ENCODE peak calls at places on chromosome 3, in six cellular contexts. A is fibroblast of pulmonary artery, T is fibroblast of the aortic adventitia, U is islet precursor cell, D is HT1080, W is psoas muscle. I is an unnamed sample.

GRCh38 chr3:194301730-194302129 is 49.4 kb downstream of the CPN2 start:
- DNase-seq in A (no peak), T (no peak), U (peak), D (no peak), W (no peak), I (no peak)

GRCh38 chr3:56915969-56916586 is 114.3 kb upstream of the ARHGEF3 start:
- DNase-seq in A (no peak), T (no peak), U (peak), D (no peak), W (peak), I (no peak)

GRCh38 chr3:127135241-127136023 is 57.5 kb upstream of the PRR23E start:
- DNase-seq in A (peak), T (peak), U (peak), D (no peak), W (peak), I (peak)

GRCh38 chr3:139111392-139112229 is 66.9 kb upstream of the PRR23C start:
- DNase-seq in A (peak), T (peak), U (peak), D (peak), W (peak), I (peak)

GRCh38 chr3:192916455-192917257 is 1.0 kb downstream of the MB21D2 start:
- DNase-seq in A (peak), T (peak), U (peak), D (peak), W (peak), I (peak)

GRCh38 chr3:42036483-42036823 is 54.7 kb upstream of the TRAK1 start:
- DNase-seq in A (peak), T (peak), U (peak), D (peak), W (no peak), I (peak)

GRCh38 chr3:10437272-10437994 is 68.0 kb downstream of the ATP2B2 start:
- DNase-seq in A (peak), T (peak), U (no peak), D (peak), W (no peak), I (peak)

GRCh38 chr3:71129611-71130515 is 453.7 kb downstream of the FOXP1 start:
- DNase-seq in A (peak), T (peak), U (no peak), D (peak), W (no peak), I (peak)

GRCh38 chr3:30342319-30343060 is 263.9 kb upstream of the TGFBR2 start:
- DNase-seq in A (peak), T (peak), U (peak), D (peak), W (no peak), I (peak)

GRCh38 chr3:48692551-48692950 is 6.8 kb upstream of the NCKIPSD start:
- DNase-seq in A (no peak), T (no peak), U (no peak), D (no peak), W (no peak), I (no peak)

GRCh38 chr3:18208856-18209255 is 216.3 kb downstream of the SATB1 start:
- DNase-seq in A (no peak), T (no peak), U (no peak), D (no peak), W (no peak), I (no peak)

GRCh38 chr3:56110886-56111285 is 357.4 kb downstream of the ERC2 start:
- DNase-seq in A (no peak), T (no peak), U (no peak), D (no peak), W (no peak), I (no peak)

GRCh38 chr3:58659051-58659675 is 7.4 kb downstream of the FAM3D start:
- DNase-seq in A (peak), T (peak), U (peak), D (peak), W (no peak), I (peak)

GRCh38 chr3:54320376-54320775 is 198.0 kb downstream of the CACNA2D3 start:
- DNase-seq in A (peak), T (no peak), U (no peak), D (no peak), W (no peak), I (no peak)

GRCh38 chr3:61814674-61815073 is 253.3 kb downstream of the PTPRG start:
- DNase-seq in A (no peak), T (no peak), U (no peak), D (no peak), W (no peak), I (no peak)

GRCh38 chr3:50204804-50205718 is at the start of gene SLC38A3:
- DNase-seq in A (no peak), T (no peak), U (peak), D (no peak), W (no peak), I (no peak)

GRCh38 chr3:70065666-70066253 is 66.2 kb downstream of the SAMMSON start:
- DNase-seq in A (no peak), T (no peak), U (peak), D (no peak), W (no peak), I (peak)

GRCh38 chr3:143807987-143808386 is 40.3 kb downstream of the SLC9A9 start:
- DNase-seq in A (no peak), T (no peak), U (no peak), D (no peak), W (no peak), I (no peak)

GRCh38 chr3:62546266-62546665 is 172.9 kb upstream of the FEZF2 start:
- DNase-seq in A (no peak), T (no peak), U (no peak), D (no peak), W (no peak), I (no peak)

GRCh38 chr3:43023766-43024165 is 44.7 kb downstream of the GASK1A start:
- DNase-seq in A (no peak), T (no peak), U (peak), D (no peak), W (no peak), I (no peak)

GRCh38 chr3:82498186-82498585 is 736.7 kb upstream of the GBE1 start:
- DNase-seq in A (no peak), T (no peak), U (no peak), D (no peak), W (no peak), I (no peak)

GRCh38 chr3:112390783-112391641 is 58.1 kb downstream of the CD200 start:
- DNase-seq in A (peak), T (peak), U (peak), D (peak), W (no peak), I (peak)

GRCh38 chr3:54696313-54696712 is 231.5 kb downstream of the LRTM1 start:
- DNase-seq in A (no peak), T (no peak), U (no peak), D (peak), W (no peak), I (peak)

GRCh38 chr3:189309400-189309975 is 137.7 kb downstream of the TPRG1 start:
- DNase-seq in A (no peak), T (no peak), U (no peak), D (no peak), W (no peak), I (no peak)

GRCh38 chr3:8470801-8471200 is 30.8 kb upstream of the LMCD1 start:
- DNase-seq in A (no peak), T (no peak), U (no peak), D (no peak), W (no peak), I (no peak)

GRCh38 chr3:51559266-51559907 is 20.9 kb downstream of the RAD54L2 start:
- DNase-seq in A (peak), T (peak), U (no peak), D (no peak), W (no peak), I (peak)

GRCh38 chr3:171187706-171188290 is 161.3 kb upstream of the SLC2A2 start:
- DNase-seq in A (peak), T (peak), U (no peak), D (peak), W (no peak), I (peak)

GRCh38 chr3:143208976-143209714 is 89.6 kb downstream of the CHST2 start:
- DNase-seq in A (no peak), T (no peak), U (peak), D (no peak), W (no peak), I (no peak)

GRCh38 chr3:71978150-71978721 is 193.3 kb upstream of the PROK2 start:
- DNase-seq in A (no peak), T (no peak), U (peak), D (no peak), W (no peak), I (no peak)

GRCh38 chr3:98589331-98589870 is 4.0 kb downstream of the CPOX start:
- DNase-seq in A (peak), T (peak), U (no peak), D (no peak), W (no peak), I (peak)

GRCh38 chr3:114741066-114741465 is 406.0 kb downstream of the ZBTB20 start:
- DNase-seq in A (no peak), T (peak), U (no peak), D (peak), W (no peak), I (peak)

GRCh38 chr3:139434764-139435291 is 41.5 kb downstream of the RBP2 start:
- DNase-seq in A (peak), T (peak), U (peak), D (peak), W (no peak), I (peak)

GRCh38 chr3:14415501-14415900 is 13.1 kb downstream of the SLC6A6 start:
- DNase-seq in A (peak), T (peak), U (peak), D (peak), W (no peak), I (no peak)

GRCh38 chr3:54307616-54308180 is 185.3 kb downstream of the CACNA2D3 start:
- DNase-seq in A (no peak), T (no peak), U (no peak), D (no peak), W (no peak), I (no peak)

GRCh38 chr3:5376761-5377160 is 189.3 kb downstream of the EDEM1 start:
- DNase-seq in A (no peak), T (no peak), U (peak), D (no peak), W (no peak), I (no peak)

GRCh38 chr3:15269091-15269989 is 63.0 kb downstream of the SH3BP5 start:
- DNase-seq in A (peak), T (peak), U (peak), D (peak), W (peak), I (peak)